ENCODE peak calls at places on chromosomes 6 and 20, in five cellular contexts. One of them, this sample, is unnamed.
A peak's percentile ranks its signal among the peaks of the same experiment; 100 is the strongest.

GRCh38 chr6:54003316-54003715 is 107.9 kb upstream of the MLIP start:
- DNase-seq in transverse colon: no peak
- DNase-seq in right lobe of liver: no peak
- DNase-seq in upper lobe of left lung: no peak
- DNase-seq in IMR-90: no peak
- DNase-seq in this sample: no peak

GRCh38 chr6:83114164-83114563 is 46.7 kb downstream of the DOP1A start:
- DNase-seq in transverse colon: no peak
- DNase-seq in right lobe of liver: no peak
- DNase-seq in upper lobe of left lung: no peak
- DNase-seq in IMR-90: peak; percentile 39
- DNase-seq in this sample: no peak

GRCh38 chr20:36830791-36831691 is 44.9 kb upstream of the TLDC2 start:
- DNase-seq in transverse colon: no peak
- DNase-seq in right lobe of liver: no peak
- DNase-seq in upper lobe of left lung: peak; percentile 88
- DNase-seq in IMR-90: peak; percentile 23
- DNase-seq in this sample: peak; percentile 32

GRCh38 chr20:47122560-47122959 is 227.9 kb downstream of the EYA2 start:
- DNase-seq in transverse colon: no peak
- DNase-seq in right lobe of liver: no peak
- DNase-seq in upper lobe of left lung: no peak
- DNase-seq in IMR-90: no peak
- DNase-seq in this sample: no peak

GRCh38 chr6:128932061-128932460 is 49.1 kb downstream of the LAMA2 start:
- DNase-seq in transverse colon: no peak
- DNase-seq in right lobe of liver: no peak
- DNase-seq in upper lobe of left lung: no peak
- DNase-seq in IMR-90: peak; percentile 61
- DNase-seq in this sample: no peak

GRCh38 chr20:10115021-10115420 is 80.2 kb downstream of the ANKEF1 start:
- DNase-seq in transverse colon: no peak
- DNase-seq in right lobe of liver: no peak
- DNase-seq in upper lobe of left lung: no peak
- DNase-seq in IMR-90: peak; percentile 79
- DNase-seq in this sample: peak; percentile 4

GRCh38 chr6:55898342-55898741 is 23.0 kb upstream of the BMP5 start:
- DNase-seq in transverse colon: no peak
- DNase-seq in right lobe of liver: no peak
- DNase-seq in upper lobe of left lung: no peak
- DNase-seq in IMR-90: peak; percentile 73
- DNase-seq in this sample: no peak

GRCh38 chr6:27867051-27867940 is 44.9 kb downstream of the OR2B2 start:
- DNase-seq in transverse colon: peak; percentile 84
- DNase-seq in right lobe of liver: peak; percentile 85
- DNase-seq in upper lobe of left lung: peak; percentile 91
- DNase-seq in IMR-90: peak; percentile 78
- DNase-seq in this sample: peak; percentile 46

GRCh38 chr20:21339499-21339898 is 36.4 kb downstream of the XRN2 start:
- DNase-seq in transverse colon: no peak
- DNase-seq in right lobe of liver: no peak
- DNase-seq in upper lobe of left lung: no peak
- DNase-seq in IMR-90: peak; percentile 3
- DNase-seq in this sample: no peak

GRCh38 chr6:106356382-106356781 is 4.1 kb upstream of the CRYBG1 start:
- DNase-seq in transverse colon: no peak
- DNase-seq in right lobe of liver: no peak
- DNase-seq in upper lobe of left lung: no peak
- DNase-seq in IMR-90: no peak
- DNase-seq in this sample: no peak

GRCh38 chr6:128471907-128472306 is 48.5 kb downstream of the PTPRK start:
- DNase-seq in transverse colon: no peak
- DNase-seq in right lobe of liver: no peak
- DNase-seq in upper lobe of left lung: no peak
- DNase-seq in IMR-90: no peak
- DNase-seq in this sample: no peak

GRCh38 chr6:160050022-160050421 is 71.6 kb upstream of the SLC22A1 start:
- DNase-seq in transverse colon: no peak
- DNase-seq in right lobe of liver: no peak
- DNase-seq in upper lobe of left lung: no peak
- DNase-seq in IMR-90: no peak
- DNase-seq in this sample: no peak

GRCh38 chr6:145112711-145113148 is 622.6 kb downstream of the EPM2A start:
- DNase-seq in transverse colon: no peak
- DNase-seq in right lobe of liver: no peak
- DNase-seq in upper lobe of left lung: no peak
- DNase-seq in IMR-90: peak; percentile 19
- DNase-seq in this sample: no peak

GRCh38 chr20:62485062-62485700 is 9.4 kb upstream of the GATA5 start:
- DNase-seq in transverse colon: no peak
- DNase-seq in right lobe of liver: no peak
- DNase-seq in upper lobe of left lung: peak; percentile 67
- DNase-seq in IMR-90: peak; percentile 14
- DNase-seq in this sample: peak; percentile 80

GRCh38 chr6:13006578-13007300 is 290.2 kb downstream of the PHACTR1 start:
- DNase-seq in transverse colon: no peak
- DNase-seq in right lobe of liver: no peak
- DNase-seq in upper lobe of left lung: no peak
- DNase-seq in IMR-90: no peak
- DNase-seq in this sample: peak; percentile 42

DNA sequence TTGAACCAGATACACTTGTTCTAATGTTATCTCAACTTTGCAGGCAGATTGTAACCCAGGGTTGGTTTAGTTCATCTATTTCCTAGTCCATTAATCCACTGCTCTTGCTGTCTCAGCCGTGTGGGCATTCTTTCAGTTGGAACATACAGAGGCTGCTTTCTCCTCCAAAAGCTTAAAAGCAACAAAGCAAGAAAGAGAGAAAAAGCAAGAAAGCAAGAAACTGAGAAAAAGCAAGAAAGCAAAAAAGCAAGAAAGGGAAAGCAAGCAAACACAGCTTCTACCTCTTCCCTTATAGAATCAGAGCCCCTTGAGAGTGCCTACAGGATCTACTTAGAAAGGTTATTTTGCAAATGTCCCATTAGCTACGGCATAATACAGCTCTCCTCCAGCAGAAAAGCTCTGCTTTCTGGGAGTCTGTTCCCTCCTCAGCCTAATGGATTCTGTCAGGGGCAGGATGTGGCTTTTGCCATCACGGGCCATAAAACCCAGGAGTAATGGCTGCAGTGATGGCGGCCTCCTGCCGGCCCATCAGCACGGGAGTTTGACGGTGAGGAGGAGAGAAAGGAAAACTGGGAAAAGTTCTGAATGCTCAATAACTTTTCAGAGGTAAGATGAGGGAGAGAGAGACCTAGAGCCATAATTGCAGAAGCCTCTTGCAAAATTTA is 156.8 kb upstream of the JARID2 start:
- DNase-seq in transverse colon: no peak
- DNase-seq in right lobe of liver: no peak
- DNase-seq in upper lobe of left lung: no peak
- DNase-seq in IMR-90: no peak
- DNase-seq in this sample: no peak
- TF ChIP-seq POLR2A in transverse colon: no peak
- TF ChIP-seq POLR2A in right lobe of liver: no peak
- TF ChIP-seq POLR2A in upper lobe of left lung: no peak
- TF ChIP-seq POLR2A in IMR-90: no peak
- TF ChIP-seq POLR2A in this sample: no peak

GRCh38 chr6:21110684-21111398 is 482.7 kb upstream of the SOX4 start:
- DNase-seq in transverse colon: no peak
- DNase-seq in right lobe of liver: no peak
- DNase-seq in upper lobe of left lung: no peak
- DNase-seq in IMR-90: no peak
- DNase-seq in this sample: no peak

GRCh38 chr6:21104288-21104687 is 489.3 kb upstream of the SOX4 start:
- DNase-seq in transverse colon: no peak
- DNase-seq in right lobe of liver: no peak
- DNase-seq in upper lobe of left lung: no peak
- DNase-seq in IMR-90: no peak
- DNase-seq in this sample: no peak

GRCh38 chr6:21111399-21111725 is 482.2 kb upstream of the SOX4 start:
- DNase-seq in transverse colon: no peak
- DNase-seq in right lobe of liver: no peak
- DNase-seq in upper lobe of left lung: no peak
- DNase-seq in IMR-90: peak; percentile 1
- DNase-seq in this sample: no peak

GRCh38 chr6:21107796-21108195 is 485.8 kb upstream of the SOX4 start:
- DNase-seq in transverse colon: no peak
- DNase-seq in right lobe of liver: no peak
- DNase-seq in upper lobe of left lung: no peak
- DNase-seq in IMR-90: no peak
- DNase-seq in this sample: no peak

GRCh38 chr6:21109421-21110178 is 484.0 kb upstream of the SOX4 start:
- DNase-seq in transverse colon: no peak
- DNase-seq in right lobe of liver: no peak
- DNase-seq in upper lobe of left lung: no peak
- DNase-seq in IMR-90: peak; percentile 59
- DNase-seq in this sample: peak; percentile 26
- TF ChIP-seq POLR2A in transverse colon: no peak
- TF ChIP-seq POLR2A in right lobe of liver: no peak
- TF ChIP-seq POLR2A in upper lobe of left lung: no peak
- TF ChIP-seq POLR2A in IMR-90: no peak
- TF ChIP-seq POLR2A in this sample: no peak

DNA sequence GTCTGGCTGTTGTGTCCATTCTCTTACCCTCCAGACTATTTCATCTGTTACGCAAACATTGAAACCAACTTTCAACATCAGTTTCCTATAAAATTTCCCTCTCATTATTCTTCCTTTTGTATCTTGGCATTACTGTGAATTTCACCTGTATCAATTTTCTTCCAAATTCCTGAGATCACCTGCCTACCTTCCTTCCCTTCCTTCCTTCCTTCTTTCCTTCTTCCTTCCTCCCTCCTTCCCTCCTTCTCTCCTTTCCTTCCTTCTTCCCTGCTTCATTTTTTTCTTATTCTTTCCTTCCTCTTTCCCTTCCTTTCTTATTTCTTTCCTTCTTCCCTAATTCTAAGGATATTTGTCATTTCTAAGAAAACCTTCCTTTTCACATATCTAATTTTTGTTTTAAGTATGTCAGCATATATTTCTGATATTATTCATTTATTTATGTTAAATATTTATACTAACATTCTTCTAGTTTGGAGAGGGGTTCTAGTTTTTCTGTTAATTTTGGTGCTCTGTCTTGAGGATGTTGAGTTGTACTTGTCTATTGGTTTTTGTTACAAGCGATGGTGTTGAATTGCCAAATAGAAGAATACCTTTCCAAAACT is 4.8 kb upstream of the SLC17A3 start:
- DNase-seq in transverse colon: no peak
- DNase-seq in right lobe of liver: no peak
- DNase-seq in upper lobe of left lung: no peak
- DNase-seq in IMR-90: no peak
- DNase-seq in this sample: no peak
- TF ChIP-seq POLR2A in transverse colon: no peak
- TF ChIP-seq POLR2A in right lobe of liver: no peak
- TF ChIP-seq POLR2A in upper lobe of left lung: no peak
- TF ChIP-seq POLR2A in IMR-90: no peak
- TF ChIP-seq POLR2A in this sample: no peak

GRCh38 chr6:88161921-88162320 is 4.2 kb downstream of the CNR1 start:
- DNase-seq in transverse colon: no peak
- DNase-seq in right lobe of liver: no peak
- DNase-seq in upper lobe of left lung: no peak
- DNase-seq in IMR-90: no peak
- DNase-seq in this sample: no peak
- TF ChIP-seq POLR2A in transverse colon: no peak
- TF ChIP-seq POLR2A in right lobe of liver: no peak
- TF ChIP-seq POLR2A in upper lobe of left lung: no peak
- TF ChIP-seq POLR2A in IMR-90: no peak
- TF ChIP-seq POLR2A in this sample: no peak

DNA sequence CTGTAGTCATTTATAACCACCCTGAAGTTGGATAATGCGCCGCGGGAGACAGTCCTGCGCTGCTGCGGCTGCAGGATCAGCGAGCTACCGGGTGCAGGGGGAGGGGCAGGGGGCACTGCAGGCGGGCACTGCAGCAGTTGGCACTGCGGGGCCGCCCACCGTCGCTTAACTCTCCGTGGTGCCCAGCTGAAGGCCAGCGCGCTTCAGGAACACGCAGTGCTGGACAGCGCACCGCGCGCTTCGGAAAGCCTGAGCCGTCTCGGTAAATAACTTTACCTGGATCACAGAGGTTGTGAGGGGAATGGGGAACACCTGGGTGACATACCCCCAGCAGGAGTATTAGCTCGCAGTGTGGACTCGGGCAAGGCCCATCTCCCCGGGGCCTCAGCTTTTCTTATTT is 12.4 kb upstream of the LRFN2 start:
- DNase-seq in transverse colon: no peak
- DNase-seq in right lobe of liver: no peak
- DNase-seq in upper lobe of left lung: peak; percentile 85
- DNase-seq in IMR-90: no peak
- DNase-seq in this sample: no peak
- TF ChIP-seq POLR2A in transverse colon: no peak
- TF ChIP-seq POLR2A in right lobe of liver: no peak
- TF ChIP-seq POLR2A in upper lobe of left lung: no peak
- TF ChIP-seq POLR2A in IMR-90: no peak
- TF ChIP-seq POLR2A in this sample: no peak

GRCh38 chr6:2579789-2580570 is 170.7 kb downstream of the MYLK4 start:
- DNase-seq in transverse colon: no peak
- DNase-seq in right lobe of liver: no peak
- DNase-seq in upper lobe of left lung: peak; percentile 60
- DNase-seq in IMR-90: no peak
- DNase-seq in this sample: no peak

GRCh38 chr6:2579241-2579761 is 171.4 kb downstream of the MYLK4 start:
- DNase-seq in transverse colon: no peak
- DNase-seq in right lobe of liver: no peak
- DNase-seq in upper lobe of left lung: peak; percentile 89
- DNase-seq in IMR-90: peak; percentile 46
- DNase-seq in this sample: no peak

GRCh38 chr6:2575191-2575590 is 175.5 kb downstream of the MYLK4 start:
- DNase-seq in transverse colon: no peak
- DNase-seq in right lobe of liver: no peak
- DNase-seq in upper lobe of left lung: no peak
- DNase-seq in IMR-90: peak; percentile 49
- DNase-seq in this sample: no peak

GRCh38 chr6:2578729-2579128 is 172.0 kb downstream of the MYLK4 start:
- DNase-seq in transverse colon: no peak
- DNase-seq in right lobe of liver: no peak
- DNase-seq in upper lobe of left lung: no peak
- DNase-seq in IMR-90: peak; percentile 34
- DNase-seq in this sample: no peak

DNA sequence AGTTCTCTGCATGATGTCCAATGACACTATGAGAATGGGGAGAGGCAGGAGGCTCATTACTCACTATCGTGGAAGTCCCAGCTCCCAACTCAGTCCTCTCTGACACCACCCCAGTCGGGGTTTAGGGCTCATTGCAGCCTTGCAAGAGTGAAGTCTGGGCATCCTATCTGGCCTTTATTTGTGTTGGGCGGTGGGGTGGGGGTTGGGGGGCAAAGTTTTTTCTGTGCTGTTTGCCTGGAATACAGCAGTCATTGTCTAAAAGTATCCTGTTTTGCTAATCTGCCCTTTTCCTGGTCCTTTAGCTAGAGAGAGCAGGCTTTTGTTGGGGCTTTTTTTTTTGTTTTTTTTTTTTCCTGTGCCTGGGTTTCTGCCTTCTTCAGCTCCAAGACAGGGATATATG is 174.2 kb downstream of the MYLK4 start:
- DNase-seq in transverse colon: no peak
- DNase-seq in right lobe of liver: no peak
- DNase-seq in upper lobe of left lung: no peak
- DNase-seq in IMR-90: no peak
- DNase-seq in this sample: no peak
- TF ChIP-seq POLR2A in transverse colon: no peak
- TF ChIP-seq POLR2A in right lobe of liver: no peak
- TF ChIP-seq POLR2A in upper lobe of left lung: no peak
- TF ChIP-seq POLR2A in IMR-90: no peak
- TF ChIP-seq POLR2A in this sample: no peak

GRCh38 chr6:131636880-131637792 is at the start of gene ENPP3:
- DNase-seq in transverse colon: no peak
- DNase-seq in right lobe of liver: no peak
- DNase-seq in upper lobe of left lung: no peak
- DNase-seq in IMR-90: peak; percentile 13
- DNase-seq in this sample: no peak
- TF ChIP-seq POLR2A in transverse colon: peak; percentile 90
- TF ChIP-seq POLR2A in right lobe of liver: peak; percentile 59
- TF ChIP-seq POLR2A in upper lobe of left lung: no peak
- TF ChIP-seq POLR2A in IMR-90: no peak
- TF ChIP-seq POLR2A in this sample: no peak

This sample was measured in H54.